ENCODE peak calls at places on chromosome 22, in eight cellular contexts. Y is uterus, V is choroid plexus epithelial cell, B is D721Med, L is GM12865, F is astrocyte of the spinal cord, U is upper lobe of left lung, M is PC-3. T is an unnamed sample.

GRCh38 chr22:46171940-46172339 is 21.6 kb downstream of the PPARA start:
- DNase-seq in Y (no peak), V (peak), B (no peak), L (no peak), F (peak), U (no peak), M (peak), T (no peak)

GRCh38 chr22:44588348-44588747 is 90.3 kb upstream of the RTL6 start:
- DNase-seq in Y (no peak), V (no peak), B (no peak), L (no peak), F (no peak), U (no peak), M (no peak), T (no peak)

GRCh38 chr22:39502789-39503464 is 837 bp downstream of the MIEF1 start:
- DNase-seq in Y (no peak), V (peak), B (no peak), L (no peak), F (no peak), U (no peak), M (no peak), T (no peak)

GRCh38 chr22:46281866-46282678 is 14.3 kb downstream of the TTC38 start:
- DNase-seq in Y (no peak), V (no peak), B (no peak), L (no peak), F (no peak), U (no peak), M (no peak), T (no peak)

GRCh38 chr22:39282642-39283311 is 36.6 kb downstream of the RPL3 start:
- DNase-seq in Y (no peak), V (no peak), B (no peak), L (no peak), F (no peak), U (peak), M (peak), T (no peak)

GRCh38 chr22:45336971-45337431 is 27.3 kb downstream of the FAM118A start:
- DNase-seq in Y (no peak), V (no peak), B (no peak), L (no peak), F (peak), U (peak), M (no peak), T (no peak)

GRCh38 chr22:46547883-46548244 is 10.4 kb upstream of the CELSR1 start:
- DNase-seq in Y (peak), V (peak), B (no peak), L (no peak), F (peak), U (peak), M (peak), T (no peak)

GRCh38 chr22:46614070-46614931 is 5.9 kb upstream of the GRAMD4 start:
- DNase-seq in Y (no peak), V (no peak), B (no peak), L (peak), F (no peak), U (no peak), M (no peak), T (peak)

GRCh38 chr22:38133331-38133730 is 22.8 kb upstream of the BAIAP2L2 start:
- DNase-seq in Y (no peak), V (no peak), B (no peak), L (no peak), F (no peak), U (no peak), M (no peak), T (no peak)

GRCh38 chr22:45997077-45997774 is 20.3 kb upstream of the WNT7B start:
- DNase-seq in Y (peak), V (peak), B (no peak), L (peak), F (peak), U (peak), M (peak), T (no peak)

GRCh38 chr22:23576681-23577080 is 3.4 kb downstream of the IGLL1 start:
- DNase-seq in Y (no peak), V (no peak), B (no peak), L (no peak), F (no peak), U (no peak), M (no peak), T (no peak)

GRCh38 chr22:25950101-25950500 is 208.1 kb downstream of the MYO18B start:
- DNase-seq in Y (no peak), V (no peak), B (no peak), L (peak), F (no peak), U (no peak), M (no peak), T (peak)

GRCh38 chr22:31347251-31348008 is 1.3 kb upstream of the PATZ1 start:
- DNase-seq in Y (peak), V (peak), B (no peak), L (peak), F (peak), U (peak), M (peak), T (peak)

GRCh38 chr22:24091551-24092420 is 80.7 kb downstream of the CABIN1 start:
- DNase-seq in Y (no peak), V (no peak), B (no peak), L (no peak), F (no peak), U (no peak), M (no peak), T (no peak)

GRCh38 chr22:30267382-30268302 is 991 bp upstream of the OSM start:
- DNase-seq in Y (no peak), V (no peak), B (no peak), L (no peak), F (no peak), U (peak), M (no peak), T (no peak)

GRCh38 chr22:38243007-38243775 is 29.6 kb downstream of the TMEM184B start:
- DNase-seq in Y (no peak), V (peak), B (peak), L (no peak), F (peak), U (peak), M (no peak), T (no peak)

GRCh38 chr22:39992088-39992826 is 2.5 kb upstream of the FAM83F start:
- DNase-seq in Y (no peak), V (no peak), B (no peak), L (no peak), F (no peak), U (no peak), M (no peak), T (no peak)

GRCh38 chr22:40426671-40427070 is 56.3 kb downstream of the SGSM3 start:
- DNase-seq in Y (no peak), V (no peak), B (no peak), L (no peak), F (peak), U (no peak), M (no peak), T (no peak)

GRCh38 chr22:50585781-50586180 is 3.1 kb upstream of the CHKB start:
- DNase-seq in Y (no peak), V (no peak), B (no peak), L (no peak), F (no peak), U (no peak), M (no peak), T (no peak)

GRCh38 chr22:46071451-46072029 is 78.8 kb upstream of the PPARA start:
- DNase-seq in Y (peak), V (peak), B (no peak), L (peak), F (peak), U (peak), M (peak), T (no peak)

GRCh38 chr22:23070418-23071162 is at the start of gene GNAZ:
- DNase-seq in Y (peak), V (peak), B (peak), L (no peak), F (no peak), U (peak), M (no peak), T (peak)

GRCh38 chr22:47434336-47435203 is 672.1 kb downstream of the TBC1D22A start:
- DNase-seq in Y (no peak), V (no peak), B (no peak), L (no peak), F (no peak), U (no peak), M (no peak), T (no peak)

GRCh38 chr22:45306139-45306538 is 3.6 kb upstream of the FAM118A start:
- DNase-seq in Y (no peak), V (no peak), B (no peak), L (no peak), F (no peak), U (no peak), M (no peak), T (no peak)

GRCh38 chr22:43587574-43587973 is 175.8 kb downstream of the MPPED1 start:
- DNase-seq in Y (no peak), V (no peak), B (no peak), L (no peak), F (peak), U (no peak), M (peak), T (no peak)

GRCh38 chr22:43275545-43275981 is 67.6 kb downstream of the SCUBE1 start:
- DNase-seq in Y (no peak), V (peak), B (no peak), L (no peak), F (no peak), U (no peak), M (peak), T (no peak)

GRCh38 chr22:22770881-22771280 is 116.7 kb upstream of the IGLL5 start:
- DNase-seq in Y (no peak), V (no peak), B (no peak), L (no peak), F (no peak), U (no peak), M (no peak), T (no peak)

GRCh38 chr22:46977656-46978343 is 215.3 kb downstream of the TBC1D22A start:
- DNase-seq in Y (no peak), V (no peak), B (no peak), L (no peak), F (no peak), U (no peak), M (no peak), T (no peak)

GRCh38 chr22:40855960-40856512 is 403 bp downstream of the ST13 start:
- DNase-seq in Y (no peak), V (peak), B (no peak), L (peak), F (peak), U (peak), M (no peak), T (peak)

GRCh38 chr22:44729391-44730012 is 22.9 kb upstream of the ARHGAP8 start:
- DNase-seq in Y (peak), V (peak), B (no peak), L (peak), F (peak), U (no peak), M (no peak), T (no peak)

GRCh38 chr22:23278883-23279675 is 98.8 kb downstream of the BCR start:
- DNase-seq in Y (no peak), V (no peak), B (no peak), L (no peak), F (no peak), U (peak), M (peak), T (no peak)

GRCh38 chr22:44085743-44086741 is 61.9 kb downstream of the PARVB start:
- DNase-seq in Y (peak), V (peak), B (no peak), L (peak), F (peak), U (peak), M (peak), T (peak)

GRCh38 chr22:30858976-30859713 is 109.4 kb downstream of the MORC2 start:
- DNase-seq in Y (no peak), V (no peak), B (no peak), L (no peak), F (no peak), U (no peak), M (no peak), T (peak)

DNA sequence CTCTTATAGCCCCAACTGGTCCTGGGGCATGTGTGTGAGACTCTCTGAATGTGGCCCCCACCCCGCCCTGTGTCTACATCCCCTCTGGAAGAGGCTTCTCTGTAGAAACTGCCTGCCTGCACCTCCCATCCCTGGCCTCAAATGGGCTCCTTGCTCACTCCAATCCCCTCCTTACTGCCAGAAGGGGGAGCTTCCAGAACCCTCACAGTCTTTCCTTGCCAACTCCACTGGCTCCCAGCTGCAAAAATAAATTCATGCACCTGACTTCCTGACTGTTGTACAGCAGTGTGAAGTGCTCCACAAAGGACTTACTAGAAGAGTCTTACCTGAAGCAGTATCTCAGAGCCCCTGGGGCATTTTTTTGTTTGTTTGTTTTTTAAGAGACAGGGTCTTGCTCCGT is 15.2 kb upstream of the SERPIND1 start:
- DNase-seq in Y (no peak), V (no peak), B (no peak), L (no peak), F (no peak), U (no peak), M (no peak), T (no peak)
- TF ChIP-seq CTCF in Y (no peak), V (peak), B (peak), L (no peak), F (peak), U (no peak), M (peak), T (no peak)

GRCh38 chr22:35967046-35967397 is 61.6 kb downstream of the RBFOX2 start:
- DNase-seq in Y (no peak), V (no peak), B (no peak), L (no peak), F (no peak), U (no peak), M (no peak), T (no peak)

GRCh38 chr22:35963237-35963810 is 65.3 kb downstream of the RBFOX2 start:
- DNase-seq in Y (no peak), V (no peak), B (no peak), L (no peak), F (no peak), U (no peak), M (no peak), T (no peak)

GRCh38 chr22:35970601-35971417 is 57.8 kb downstream of the RBFOX2 start:
- DNase-seq in Y (no peak), V (no peak), B (no peak), L (no peak), F (no peak), U (no peak), M (peak), T (no peak)

GRCh38 chr22:35961480-35961902 is 67.1 kb downstream of the RBFOX2 start:
- DNase-seq in Y (peak), V (peak), B (no peak), L (no peak), F (peak), U (no peak), M (no peak), T (no peak)

GRCh38 chr22:35966314-35967045 is 62.1 kb downstream of the RBFOX2 start:
- DNase-seq in Y (no peak), V (no peak), B (no peak), L (no peak), F (no peak), U (no peak), M (peak), T (no peak)
- TF ChIP-seq CTCF in Y (no peak), V (no peak), B (no peak), L (no peak), F (no peak), U (no peak), M (no peak), T (no peak)

GRCh38 chr22:17563936-17564391 is 666 bp downstream of the SLC25A18 start:
- DNase-seq in Y (peak), V (peak), B (no peak), L (no peak), F (peak), U (no peak), M (no peak), T (no peak)
- TF ChIP-seq CTCF in Y (no peak), V (peak), B (no peak), L (no peak), F (no peak), U (no peak), M (no peak), T (no peak)

DNA sequence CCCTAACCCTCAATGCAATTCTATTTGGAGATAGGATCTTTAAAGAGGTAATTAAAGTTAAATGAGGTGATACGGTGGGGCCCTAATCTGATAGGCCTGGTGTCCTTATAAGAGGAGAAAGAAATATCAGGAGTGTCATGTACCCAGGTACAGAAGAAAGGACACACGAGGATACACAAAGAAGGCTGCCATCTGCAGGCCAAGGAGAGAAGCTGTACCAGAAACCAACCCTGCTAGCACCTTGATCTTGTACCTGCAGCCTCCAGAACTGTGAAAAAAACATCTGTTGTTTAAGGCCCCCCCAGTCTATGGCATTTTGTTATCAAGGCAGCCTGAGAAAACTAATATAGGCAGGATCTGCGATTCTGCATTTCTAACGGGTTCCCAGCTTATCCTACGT is 44.2 kb downstream of the FBXO7 start:
- DNase-seq in Y (no peak), V (no peak), B (no peak), L (peak), F (no peak), U (no peak), M (peak), T (no peak)
- TF ChIP-seq CTCF in Y (no peak), V (peak), B (peak), L (peak), F (peak), U (no peak), M (peak), T (peak)

GRCh38 chr22:37017356-37017755 is 1.9 kb downstream of the TST start:
- DNase-seq in Y (no peak), V (no peak), B (no peak), L (no peak), F (no peak), U (no peak), M (no peak), T (no peak)

GRCh38 chr22:37018815-37019308 is 385 bp downstream of the TST start:
- DNase-seq in Y (peak), V (peak), B (no peak), L (no peak), F (peak), U (peak), M (peak), T (no peak)

GRCh38 chr22:37019309-37020191 is at the start of the genes MPST and TST:
- DNase-seq in Y (peak), V (peak), B (peak), L (peak), F (peak), U (peak), M (peak), T (peak)

GRCh38 chr22:37020192-37020479 is 594 bp downstream of the MPST start:
- DNase-seq in Y (peak), V (peak), B (no peak), L (peak), F (peak), U (peak), M (peak), T (no peak)

GRCh38 chr22:37018086-37018814 is 997 bp downstream of the TST start:
- DNase-seq in Y (no peak), V (no peak), B (no peak), L (no peak), F (peak), U (peak), M (no peak), T (no peak)
- TF ChIP-seq CTCF in Y (no peak), V (no peak), B (no peak), L (no peak), F (no peak), U (no peak), M (no peak), T (no peak)

GRCh38 chr22:28711820-28712777 is 29.5 kb downstream of the CHEK2 start:
- DNase-seq in Y (no peak), V (peak), B (no peak), L (no peak), F (peak), U (no peak), M (peak), T (no peak)
- TF ChIP-seq CTCF in Y (peak), V (peak), B (no peak), L (no peak), F (no peak), U (no peak), M (no peak), T (no peak)

T was measured in GM10248.